ENCODE peak calls at places on chromosome 19, in seven cellular contexts. K, Z, P, J, W, T and N are unnamed samples.

GRCh38 chr19:6239401-6239844 is 40.4 kb downstream of the MLLT1 start:
- DNase-seq in W (peak), K (no peak), J (no peak), T (no peak), Z (no peak), P (no peak), N (peak)

GRCh38 chr19:12956446-12957388 is at the start of gene GADD45GIP1:
- DNase-seq in P (peak), K (peak), T (peak), J (peak), Z (no peak), W (peak), N (peak)

GRCh38 chr19:17002455-17002854 is 24.2 kb downstream of the CPAMD8 start:
- DNase-seq in J (no peak), K (no peak), T (no peak), Z (no peak), W (no peak), P (no peak), N (no peak)

GRCh38 chr19:8511573-8512101 is 2.3 kb downstream of the ZNF414 start:
- DNase-seq in P (no peak), Z (no peak), W (no peak), J (no peak), K (no peak), T (no peak), N (no peak)

GRCh38 chr19:34512254-34512796 is 30.8 kb downstream of the WTIP start:
- DNase-seq in K (no peak), P (no peak), Z (no peak), W (no peak), T (peak), J (no peak), N (no peak)

GRCh38 chr19:17830567-17831418 is 9.5 kb upstream of the INSL3 start:
- DNase-seq in T (peak), Z (no peak), K (no peak), W (peak), J (peak), P (peak), N (peak)

GRCh38 chr19:7818806-7819205 is 11.2 kb upstream of the EVI5L start:
- DNase-seq in Z (no peak), P (no peak), J (no peak), T (no peak), K (no peak), W (no peak), N (no peak)

GRCh38 chr19:20422616-20423205 is 142.9 kb downstream of the ZNF737 start:
- DNase-seq in P (no peak), W (no peak), J (no peak), T (no peak), K (no peak), Z (no peak), N (no peak)

GRCh38 chr19:49915271-49915670 is 13.7 kb upstream of the ATF5 start:
- DNase-seq in J (no peak), T (no peak), W (no peak), Z (no peak), P (no peak), K (no peak), N (no peak)

GRCh38 chr19:14553939-14554243 is 18.0 kb downstream of the NDUFB7 start:
- DNase-seq in T (no peak), W (no peak), J (no peak), K (no peak), Z (no peak), P (no peak), N (no peak)